ENCODE peak calls at places on chromosome 17, in nine cellular contexts. One of them, this sample, is unnamed.

GRCh38 chr17:80619535-80620235 is 75.0 kb downstream of the RPTOR start:
- DNase-seq in neural crest cell: no peak
- DNase-seq in EL: peak
- DNase-seq in RCC 7860: peak
- DNase-seq in stromal cell of bone marrow: no peak
- DNase-seq in activated CD4-positive, alpha-beta T cell treated with anti-CD3 and anti-CD28 coated beads, Interleukin-2, amount 50 U/mL, for 1 hour: no peak
- DNase-seq in stimulated activated naive CD8-positive, alpha-beta T cell treated with anti-CD3 and anti-CD28 coated beads, Interleukin-15, Interleukin-2, amounts not matched to agents 100 U/mL and 50 U/mL, for 24 hours: no peak
- DNase-seq in transverse colon: no peak
- DNase-seq in prostate gland: no peak
- DNase-seq in this sample: no peak

GRCh38 chr17:57429966-57430365 is 173.6 kb downstream of the MSI2 start:
- DNase-seq in neural crest cell: no peak
- DNase-seq in EL: no peak
- DNase-seq in RCC 7860: no peak
- DNase-seq in stromal cell of bone marrow: no peak
- DNase-seq in activated CD4-positive, alpha-beta T cell treated with anti-CD3 and anti-CD28 coated beads, Interleukin-2, amount 50 U/mL, for 1 hour: no peak
- DNase-seq in stimulated activated naive CD8-positive, alpha-beta T cell treated with anti-CD3 and anti-CD28 coated beads, Interleukin-15, Interleukin-2, amounts not matched to agents 100 U/mL and 50 U/mL, for 24 hours: no peak
- DNase-seq in transverse colon: no peak
- DNase-seq in prostate gland: no peak
- DNase-seq in this sample: no peak

GRCh38 chr17:77205396-77206124 is 64.8 kb downstream of the SEC14L1 start:
- DNase-seq in neural crest cell: no peak
- DNase-seq in EL: no peak
- DNase-seq in RCC 7860: no peak
- DNase-seq in stromal cell of bone marrow: no peak
- DNase-seq in activated CD4-positive, alpha-beta T cell treated with anti-CD3 and anti-CD28 coated beads, Interleukin-2, amount 50 U/mL, for 1 hour: no peak
- DNase-seq in stimulated activated naive CD8-positive, alpha-beta T cell treated with anti-CD3 and anti-CD28 coated beads, Interleukin-15, Interleukin-2, amounts not matched to agents 100 U/mL and 50 U/mL, for 24 hours: no peak
- DNase-seq in transverse colon: no peak
- DNase-seq in prostate gland: no peak
- DNase-seq in this sample: no peak

GRCh38 chr17:48247603-48248002 is 140.0 kb downstream of the SNX11 start:
- DNase-seq in neural crest cell: no peak
- DNase-seq in EL: no peak
- DNase-seq in RCC 7860: no peak
- DNase-seq in stromal cell of bone marrow: no peak
- DNase-seq in activated CD4-positive, alpha-beta T cell treated with anti-CD3 and anti-CD28 coated beads, Interleukin-2, amount 50 U/mL, for 1 hour: no peak
- DNase-seq in stimulated activated naive CD8-positive, alpha-beta T cell treated with anti-CD3 and anti-CD28 coated beads, Interleukin-15, Interleukin-2, amounts not matched to agents 100 U/mL and 50 U/mL, for 24 hours: no peak
- DNase-seq in transverse colon: no peak
- DNase-seq in prostate gland: no peak
- DNase-seq in this sample: no peak

GRCh38 chr17:43545383-43545632 is 832 bp downstream of the ETV4 start:
- DNase-seq in neural crest cell: no peak
- DNase-seq in EL: peak
- DNase-seq in RCC 7860: no peak
- DNase-seq in stromal cell of bone marrow: no peak
- DNase-seq in activated CD4-positive, alpha-beta T cell treated with anti-CD3 and anti-CD28 coated beads, Interleukin-2, amount 50 U/mL, for 1 hour: peak
- DNase-seq in stimulated activated naive CD8-positive, alpha-beta T cell treated with anti-CD3 and anti-CD28 coated beads, Interleukin-15, Interleukin-2, amounts not matched to agents 100 U/mL and 50 U/mL, for 24 hours: no peak
- DNase-seq in transverse colon: peak
- DNase-seq in prostate gland: peak
- DNase-seq in this sample: no peak

GRCh38 chr17:82887255-82888164 is 47.7 kb upstream of the ZNF750 start:
- DNase-seq in neural crest cell: no peak
- DNase-seq in EL: no peak
- DNase-seq in RCC 7860: no peak
- DNase-seq in stromal cell of bone marrow: no peak
- DNase-seq in activated CD4-positive, alpha-beta T cell treated with anti-CD3 and anti-CD28 coated beads, Interleukin-2, amount 50 U/mL, for 1 hour: no peak
- DNase-seq in stimulated activated naive CD8-positive, alpha-beta T cell treated with anti-CD3 and anti-CD28 coated beads, Interleukin-15, Interleukin-2, amounts not matched to agents 100 U/mL and 50 U/mL, for 24 hours: no peak
- DNase-seq in transverse colon: no peak
- DNase-seq in prostate gland: no peak
- DNase-seq in this sample: no peak

GRCh38 chr17:79575229-79575628 is 35.6 kb downstream of the RBFOX3 start:
- DNase-seq in neural crest cell: no peak
- DNase-seq in EL: no peak
- DNase-seq in RCC 7860: no peak
- DNase-seq in stromal cell of bone marrow: no peak
- DNase-seq in activated CD4-positive, alpha-beta T cell treated with anti-CD3 and anti-CD28 coated beads, Interleukin-2, amount 50 U/mL, for 1 hour: no peak
- DNase-seq in stimulated activated naive CD8-positive, alpha-beta T cell treated with anti-CD3 and anti-CD28 coated beads, Interleukin-15, Interleukin-2, amounts not matched to agents 100 U/mL and 50 U/mL, for 24 hours: no peak
- DNase-seq in transverse colon: no peak
- DNase-seq in prostate gland: no peak
- DNase-seq in this sample: no peak

GRCh38 chr17:5032865-5033264 is 2.4 kb downstream of the SLC52A1 start:
- DNase-seq in neural crest cell: no peak
- DNase-seq in EL: no peak
- DNase-seq in RCC 7860: no peak
- DNase-seq in stromal cell of bone marrow: no peak
- DNase-seq in activated CD4-positive, alpha-beta T cell treated with anti-CD3 and anti-CD28 coated beads, Interleukin-2, amount 50 U/mL, for 1 hour: no peak
- DNase-seq in stimulated activated naive CD8-positive, alpha-beta T cell treated with anti-CD3 and anti-CD28 coated beads, Interleukin-15, Interleukin-2, amounts not matched to agents 100 U/mL and 50 U/mL, for 24 hours: no peak
- DNase-seq in transverse colon: no peak
- DNase-seq in prostate gland: no peak
- DNase-seq in this sample: no peak

GRCh38 chr17:49488612-49489011 is 6.5 kb upstream of the NGFR start:
- DNase-seq in neural crest cell: no peak
- DNase-seq in EL: no peak
- DNase-seq in RCC 7860: no peak
- DNase-seq in stromal cell of bone marrow: no peak
- DNase-seq in activated CD4-positive, alpha-beta T cell treated with anti-CD3 and anti-CD28 coated beads, Interleukin-2, amount 50 U/mL, for 1 hour: no peak
- DNase-seq in stimulated activated naive CD8-positive, alpha-beta T cell treated with anti-CD3 and anti-CD28 coated beads, Interleukin-15, Interleukin-2, amounts not matched to agents 100 U/mL and 50 U/mL, for 24 hours: no peak
- DNase-seq in transverse colon: no peak
- DNase-seq in prostate gland: no peak
- DNase-seq in this sample: no peak

GRCh38 chr17:49146620-49147306 is 14.2 kb downstream of the B4GALNT2 start:
- DNase-seq in neural crest cell: no peak
- DNase-seq in EL: peak
- DNase-seq in RCC 7860: peak
- DNase-seq in stromal cell of bone marrow: peak
- DNase-seq in activated CD4-positive, alpha-beta T cell treated with anti-CD3 and anti-CD28 coated beads, Interleukin-2, amount 50 U/mL, for 1 hour: no peak
- DNase-seq in stimulated activated naive CD8-positive, alpha-beta T cell treated with anti-CD3 and anti-CD28 coated beads, Interleukin-15, Interleukin-2, amounts not matched to agents 100 U/mL and 50 U/mL, for 24 hours: no peak
- DNase-seq in transverse colon: no peak
- DNase-seq in prostate gland: no peak
- DNase-seq in this sample: no peak

GRCh38 chr17:80969030-80969673 is 22.5 kb upstream of the CHMP6 start:
- DNase-seq in neural crest cell: no peak
- DNase-seq in EL: no peak
- DNase-seq in RCC 7860: no peak
- DNase-seq in stromal cell of bone marrow: no peak
- DNase-seq in activated CD4-positive, alpha-beta T cell treated with anti-CD3 and anti-CD28 coated beads, Interleukin-2, amount 50 U/mL, for 1 hour: no peak
- DNase-seq in stimulated activated naive CD8-positive, alpha-beta T cell treated with anti-CD3 and anti-CD28 coated beads, Interleukin-15, Interleukin-2, amounts not matched to agents 100 U/mL and 50 U/mL, for 24 hours: no peak
- DNase-seq in transverse colon: no peak
- DNase-seq in prostate gland: no peak
- DNase-seq in this sample: no peak

GRCh38 chr17:17351901-17352781 is 49.0 kb downstream of the NT5M start:
- DNase-seq in neural crest cell: no peak
- DNase-seq in EL: peak
- DNase-seq in RCC 7860: no peak
- DNase-seq in stromal cell of bone marrow: no peak
- DNase-seq in activated CD4-positive, alpha-beta T cell treated with anti-CD3 and anti-CD28 coated beads, Interleukin-2, amount 50 U/mL, for 1 hour: no peak
- DNase-seq in stimulated activated naive CD8-positive, alpha-beta T cell treated with anti-CD3 and anti-CD28 coated beads, Interleukin-15, Interleukin-2, amounts not matched to agents 100 U/mL and 50 U/mL, for 24 hours: no peak
- DNase-seq in transverse colon: no peak
- DNase-seq in prostate gland: no peak
- DNase-seq in this sample: no peak

GRCh38 chr17:9386401-9386800 is 189.2 kb downstream of the STX8 start:
- DNase-seq in neural crest cell: no peak
- DNase-seq in EL: no peak
- DNase-seq in RCC 7860: peak
- DNase-seq in stromal cell of bone marrow: no peak
- DNase-seq in activated CD4-positive, alpha-beta T cell treated with anti-CD3 and anti-CD28 coated beads, Interleukin-2, amount 50 U/mL, for 1 hour: no peak
- DNase-seq in stimulated activated naive CD8-positive, alpha-beta T cell treated with anti-CD3 and anti-CD28 coated beads, Interleukin-15, Interleukin-2, amounts not matched to agents 100 U/mL and 50 U/mL, for 24 hours: no peak
- DNase-seq in transverse colon: no peak
- DNase-seq in prostate gland: no peak
- DNase-seq in this sample: no peak

GRCh38 chr17:5783851-5784250 is 199.5 kb upstream of the NLRP1 start:
- DNase-seq in neural crest cell: no peak
- DNase-seq in EL: no peak
- DNase-seq in RCC 7860: no peak
- DNase-seq in stromal cell of bone marrow: no peak
- DNase-seq in activated CD4-positive, alpha-beta T cell treated with anti-CD3 and anti-CD28 coated beads, Interleukin-2, amount 50 U/mL, for 1 hour: no peak
- DNase-seq in stimulated activated naive CD8-positive, alpha-beta T cell treated with anti-CD3 and anti-CD28 coated beads, Interleukin-15, Interleukin-2, amounts not matched to agents 100 U/mL and 50 U/mL, for 24 hours: no peak
- DNase-seq in transverse colon: no peak
- DNase-seq in prostate gland: no peak
- DNase-seq in this sample: no peak

GRCh38 chr17:50834786-50835562 is 412 bp upstream of the WFIKKN2 start:
- DNase-seq in neural crest cell: no peak
- DNase-seq in EL: no peak
- DNase-seq in RCC 7860: no peak
- DNase-seq in stromal cell of bone marrow: no peak
- DNase-seq in activated CD4-positive, alpha-beta T cell treated with anti-CD3 and anti-CD28 coated beads, Interleukin-2, amount 50 U/mL, for 1 hour: no peak
- DNase-seq in stimulated activated naive CD8-positive, alpha-beta T cell treated with anti-CD3 and anti-CD28 coated beads, Interleukin-15, Interleukin-2, amounts not matched to agents 100 U/mL and 50 U/mL, for 24 hours: no peak
- DNase-seq in transverse colon: no peak
- DNase-seq in prostate gland: no peak
- DNase-seq in this sample: peak

GRCh38 chr17:1945621-1946020 is 79.5 kb downstream of the RTN4RL1 start:
- DNase-seq in neural crest cell: no peak
- DNase-seq in EL: no peak
- DNase-seq in RCC 7860: no peak
- DNase-seq in stromal cell of bone marrow: no peak
- DNase-seq in activated CD4-positive, alpha-beta T cell treated with anti-CD3 and anti-CD28 coated beads, Interleukin-2, amount 50 U/mL, for 1 hour: no peak
- DNase-seq in stimulated activated naive CD8-positive, alpha-beta T cell treated with anti-CD3 and anti-CD28 coated beads, Interleukin-15, Interleukin-2, amounts not matched to agents 100 U/mL and 50 U/mL, for 24 hours: no peak
- DNase-seq in transverse colon: no peak
- DNase-seq in prostate gland: no peak
- DNase-seq in this sample: no peak

GRCh38 chr17:74424658-74425057 is 7.2 kb upstream of the GPRC5C start:
- DNase-seq in neural crest cell: no peak
- DNase-seq in EL: no peak
- DNase-seq in RCC 7860: no peak
- DNase-seq in stromal cell of bone marrow: no peak
- DNase-seq in activated CD4-positive, alpha-beta T cell treated with anti-CD3 and anti-CD28 coated beads, Interleukin-2, amount 50 U/mL, for 1 hour: no peak
- DNase-seq in stimulated activated naive CD8-positive, alpha-beta T cell treated with anti-CD3 and anti-CD28 coated beads, Interleukin-15, Interleukin-2, amounts not matched to agents 100 U/mL and 50 U/mL, for 24 hours: no peak
- DNase-seq in transverse colon: no peak
- DNase-seq in prostate gland: no peak
- DNase-seq in this sample: no peak

GRCh38 chr17:17570207-17570797 is 21.2 kb downstream of the PEMT start:
- DNase-seq in neural crest cell: no peak
- DNase-seq in EL: peak
- DNase-seq in RCC 7860: peak
- DNase-seq in stromal cell of bone marrow: no peak
- DNase-seq in activated CD4-positive, alpha-beta T cell treated with anti-CD3 and anti-CD28 coated beads, Interleukin-2, amount 50 U/mL, for 1 hour: no peak
- DNase-seq in stimulated activated naive CD8-positive, alpha-beta T cell treated with anti-CD3 and anti-CD28 coated beads, Interleukin-15, Interleukin-2, amounts not matched to agents 100 U/mL and 50 U/mL, for 24 hours: no peak
- DNase-seq in transverse colon: peak
- DNase-seq in prostate gland: peak
- DNase-seq in this sample: no peak

GRCh38 chr17:64984776-64985521 is 65.7 kb upstream of the LRRC37A3 start:
- DNase-seq in neural crest cell: no peak
- DNase-seq in EL: peak
- DNase-seq in RCC 7860: no peak
- DNase-seq in stromal cell of bone marrow: no peak
- DNase-seq in activated CD4-positive, alpha-beta T cell treated with anti-CD3 and anti-CD28 coated beads, Interleukin-2, amount 50 U/mL, for 1 hour: peak
- DNase-seq in stimulated activated naive CD8-positive, alpha-beta T cell treated with anti-CD3 and anti-CD28 coated beads, Interleukin-15, Interleukin-2, amounts not matched to agents 100 U/mL and 50 U/mL, for 24 hours: no peak
- DNase-seq in transverse colon: peak
- DNase-seq in prostate gland: peak
- DNase-seq in this sample: no peak

GRCh38 chr17:1961187-1961586 is 63.9 kb downstream of the RTN4RL1 start:
- DNase-seq in neural crest cell: no peak
- DNase-seq in EL: no peak
- DNase-seq in RCC 7860: no peak
- DNase-seq in stromal cell of bone marrow: no peak
- DNase-seq in activated CD4-positive, alpha-beta T cell treated with anti-CD3 and anti-CD28 coated beads, Interleukin-2, amount 50 U/mL, for 1 hour: no peak
- DNase-seq in stimulated activated naive CD8-positive, alpha-beta T cell treated with anti-CD3 and anti-CD28 coated beads, Interleukin-15, Interleukin-2, amounts not matched to agents 100 U/mL and 50 U/mL, for 24 hours: no peak
- DNase-seq in transverse colon: no peak
- DNase-seq in prostate gland: no peak
- DNase-seq in this sample: no peak

GRCh38 chr17:67365762-67366192 is 600 bp downstream of the PSMD12 start:
- DNase-seq in neural crest cell: no peak
- DNase-seq in EL: peak
- DNase-seq in RCC 7860: peak
- DNase-seq in stromal cell of bone marrow: peak
- DNase-seq in activated CD4-positive, alpha-beta T cell treated with anti-CD3 and anti-CD28 coated beads, Interleukin-2, amount 50 U/mL, for 1 hour: no peak
- DNase-seq in stimulated activated naive CD8-positive, alpha-beta T cell treated with anti-CD3 and anti-CD28 coated beads, Interleukin-15, Interleukin-2, amounts not matched to agents 100 U/mL and 50 U/mL, for 24 hours: peak
- DNase-seq in transverse colon: no peak
- DNase-seq in prostate gland: no peak
- DNase-seq in this sample: peak

GRCh38 chr17:55416470-55417052 is 5.1 kb downstream of the MMD start:
- DNase-seq in neural crest cell: no peak
- DNase-seq in EL: no peak
- DNase-seq in RCC 7860: peak
- DNase-seq in stromal cell of bone marrow: no peak
- DNase-seq in activated CD4-positive, alpha-beta T cell treated with anti-CD3 and anti-CD28 coated beads, Interleukin-2, amount 50 U/mL, for 1 hour: no peak
- DNase-seq in stimulated activated naive CD8-positive, alpha-beta T cell treated with anti-CD3 and anti-CD28 coated beads, Interleukin-15, Interleukin-2, amounts not matched to agents 100 U/mL and 50 U/mL, for 24 hours: no peak
- DNase-seq in transverse colon: no peak
- DNase-seq in prostate gland: no peak
- DNase-seq in this sample: no peak

GRCh38 chr17:77405867-77406513 is 265.2 kb downstream of the SEC14L1 start:
- DNase-seq in neural crest cell: no peak
- DNase-seq in EL: no peak
- DNase-seq in RCC 7860: no peak
- DNase-seq in stromal cell of bone marrow: no peak
- DNase-seq in activated CD4-positive, alpha-beta T cell treated with anti-CD3 and anti-CD28 coated beads, Interleukin-2, amount 50 U/mL, for 1 hour: no peak
- DNase-seq in stimulated activated naive CD8-positive, alpha-beta T cell treated with anti-CD3 and anti-CD28 coated beads, Interleukin-15, Interleukin-2, amounts not matched to agents 100 U/mL and 50 U/mL, for 24 hours: peak
- DNase-seq in transverse colon: no peak
- DNase-seq in prostate gland: no peak
- DNase-seq in this sample: no peak

GRCh38 chr17:49862781-49863331 is 15.0 kb upstream of the TAC4 start:
- DNase-seq in neural crest cell: no peak
- DNase-seq in EL: no peak
- DNase-seq in RCC 7860: no peak
- DNase-seq in stromal cell of bone marrow: no peak
- DNase-seq in activated CD4-positive, alpha-beta T cell treated with anti-CD3 and anti-CD28 coated beads, Interleukin-2, amount 50 U/mL, for 1 hour: no peak
- DNase-seq in stimulated activated naive CD8-positive, alpha-beta T cell treated with anti-CD3 and anti-CD28 coated beads, Interleukin-15, Interleukin-2, amounts not matched to agents 100 U/mL and 50 U/mL, for 24 hours: no peak
- DNase-seq in transverse colon: no peak
- DNase-seq in prostate gland: no peak
- DNase-seq in this sample: no peak

GRCh38 chr17:73902416-73903181 is 258.4 kb upstream of the SDK2 start:
- DNase-seq in neural crest cell: no peak
- DNase-seq in EL: no peak
- DNase-seq in RCC 7860: no peak
- DNase-seq in stromal cell of bone marrow: no peak
- DNase-seq in activated CD4-positive, alpha-beta T cell treated with anti-CD3 and anti-CD28 coated beads, Interleukin-2, amount 50 U/mL, for 1 hour: no peak
- DNase-seq in stimulated activated naive CD8-positive, alpha-beta T cell treated with anti-CD3 and anti-CD28 coated beads, Interleukin-15, Interleukin-2, amounts not matched to agents 100 U/mL and 50 U/mL, for 24 hours: no peak
- DNase-seq in transverse colon: no peak
- DNase-seq in prostate gland: no peak
- DNase-seq in this sample: no peak

GRCh38 chr17:7842950-7843535 is 9.0 kb downstream of the KDM6B start:
- DNase-seq in neural crest cell: no peak
- DNase-seq in EL: peak
- DNase-seq in RCC 7860: no peak
- DNase-seq in stromal cell of bone marrow: peak
- DNase-seq in activated CD4-positive, alpha-beta T cell treated with anti-CD3 and anti-CD28 coated beads, Interleukin-2, amount 50 U/mL, for 1 hour: peak
- DNase-seq in stimulated activated naive CD8-positive, alpha-beta T cell treated with anti-CD3 and anti-CD28 coated beads, Interleukin-15, Interleukin-2, amounts not matched to agents 100 U/mL and 50 U/mL, for 24 hours: peak
- DNase-seq in transverse colon: peak
- DNase-seq in prostate gland: peak
- DNase-seq in this sample: no peak

GRCh38 chr17:33016920-33017319 is 25.3 kb downstream of the SPACA3 start:
- DNase-seq in neural crest cell: no peak
- DNase-seq in EL: no peak
- DNase-seq in RCC 7860: no peak
- DNase-seq in stromal cell of bone marrow: no peak
- DNase-seq in activated CD4-positive, alpha-beta T cell treated with anti-CD3 and anti-CD28 coated beads, Interleukin-2, amount 50 U/mL, for 1 hour: no peak
- DNase-seq in stimulated activated naive CD8-positive, alpha-beta T cell treated with anti-CD3 and anti-CD28 coated beads, Interleukin-15, Interleukin-2, amounts not matched to agents 100 U/mL and 50 U/mL, for 24 hours: no peak
- DNase-seq in transverse colon: no peak
- DNase-seq in prostate gland: no peak
- DNase-seq in this sample: no peak

GRCh38 chr17:15332338-15332737 is 9.1 kb downstream of the TEKT3 start:
- DNase-seq in neural crest cell: no peak
- DNase-seq in EL: no peak
- DNase-seq in RCC 7860: no peak
- DNase-seq in stromal cell of bone marrow: no peak
- DNase-seq in activated CD4-positive, alpha-beta T cell treated with anti-CD3 and anti-CD28 coated beads, Interleukin-2, amount 50 U/mL, for 1 hour: no peak
- DNase-seq in stimulated activated naive CD8-positive, alpha-beta T cell treated with anti-CD3 and anti-CD28 coated beads, Interleukin-15, Interleukin-2, amounts not matched to agents 100 U/mL and 50 U/mL, for 24 hours: no peak
- DNase-seq in transverse colon: no peak
- DNase-seq in prostate gland: no peak
- DNase-seq in this sample: no peak

GRCh38 chr17:21502301-21502700 is 126.1 kb downstream of the KCNJ12 start:
- DNase-seq in neural crest cell: no peak
- DNase-seq in EL: no peak
- DNase-seq in RCC 7860: no peak
- DNase-seq in stromal cell of bone marrow: no peak
- DNase-seq in activated CD4-positive, alpha-beta T cell treated with anti-CD3 and anti-CD28 coated beads, Interleukin-2, amount 50 U/mL, for 1 hour: no peak
- DNase-seq in stimulated activated naive CD8-positive, alpha-beta T cell treated with anti-CD3 and anti-CD28 coated beads, Interleukin-15, Interleukin-2, amounts not matched to agents 100 U/mL and 50 U/mL, for 24 hours: no peak
- DNase-seq in transverse colon: no peak
- DNase-seq in prostate gland: no peak
- DNase-seq in this sample: no peak

GRCh38 chr17:3598078-3598477 is 11.1 kb downstream of the TRPV1 start:
- DNase-seq in neural crest cell: no peak
- DNase-seq in EL: no peak
- DNase-seq in RCC 7860: no peak
- DNase-seq in stromal cell of bone marrow: no peak
- DNase-seq in activated CD4-positive, alpha-beta T cell treated with anti-CD3 and anti-CD28 coated beads, Interleukin-2, amount 50 U/mL, for 1 hour: no peak
- DNase-seq in stimulated activated naive CD8-positive, alpha-beta T cell treated with anti-CD3 and anti-CD28 coated beads, Interleukin-15, Interleukin-2, amounts not matched to agents 100 U/mL and 50 U/mL, for 24 hours: no peak
- DNase-seq in transverse colon: no peak
- DNase-seq in prostate gland: no peak
- DNase-seq in this sample: no peak

GRCh38 chr17:82031303-82031884 is at the start of gene RAC3:
- DNase-seq in neural crest cell: no peak
- DNase-seq in EL: peak
- DNase-seq in RCC 7860: no peak
- DNase-seq in stromal cell of bone marrow: no peak
- DNase-seq in activated CD4-positive, alpha-beta T cell treated with anti-CD3 and anti-CD28 coated beads, Interleukin-2, amount 50 U/mL, for 1 hour: no peak
- DNase-seq in stimulated activated naive CD8-positive, alpha-beta T cell treated with anti-CD3 and anti-CD28 coated beads, Interleukin-15, Interleukin-2, amounts not matched to agents 100 U/mL and 50 U/mL, for 24 hours: peak
- DNase-seq in transverse colon: no peak
- DNase-seq in prostate gland: no peak
- DNase-seq in this sample: no peak